ENCODE peak calls at places on chromosome 6, in nine cellular contexts. One of them, this sample, is unnamed.

GRCh38 chr6:10396775-10397174 is 18.1 kb downstream of the TFAP2A start:
- DNase-seq in LHCN-M2: no peak
- DNase-seq in NCI-H1105: no peak
- DNase-seq in nucleus accumbens: no peak
- DNase-seq in AG10803: no peak
- DNase-seq in COR-L47: no peak
- DNase-seq in HFF-Myc: no peak
- DNase-seq in HEK293T: no peak
- DNase-seq in lower lobe of right lung: no peak
- DNase-seq in this sample: no peak

GRCh38 chr6:124800222-124800621 is 162.0 kb upstream of the RNF217 start:
- DNase-seq in NCI-H1105: no peak
- DNase-seq in HFF-Myc: no peak
- DNase-seq in nucleus accumbens: no peak
- DNase-seq in COR-L47: no peak
- DNase-seq in lower lobe of right lung: no peak
- DNase-seq in HEK293T: no peak
- DNase-seq in LHCN-M2: no peak
- DNase-seq in AG10803: no peak
- DNase-seq in this sample: no peak

GRCh38 chr6:33321227-33321626 is 3.7 kb upstream of the ZBTB22 start:
- DNase-seq in AG10803: no peak
- DNase-seq in LHCN-M2: no peak
- DNase-seq in COR-L47: no peak
- DNase-seq in HFF-Myc: no peak
- DNase-seq in HEK293T: no peak
- DNase-seq in lower lobe of right lung: no peak
- DNase-seq in nucleus accumbens: no peak
- DNase-seq in NCI-H1105: no peak
- DNase-seq in this sample: no peak

GRCh38 chr6:64301307-64302236 is 666.0 kb downstream of the PHF3 start:
- DNase-seq in HEK293T: no peak
- DNase-seq in lower lobe of right lung: no peak
- DNase-seq in NCI-H1105: no peak
- DNase-seq in HFF-Myc: no peak
- DNase-seq in LHCN-M2: no peak
- DNase-seq in AG10803: no peak
- DNase-seq in nucleus accumbens: no peak
- DNase-seq in COR-L47: no peak
- DNase-seq in this sample: no peak

GRCh38 chr6:69584913-69585729 is 211.7 kb downstream of the LMBRD1 start:
- DNase-seq in HEK293T: no peak
- DNase-seq in lower lobe of right lung: no peak
- DNase-seq in HFF-Myc: no peak
- DNase-seq in AG10803: peak
- DNase-seq in nucleus accumbens: peak
- DNase-seq in LHCN-M2: peak
- DNase-seq in COR-L47: no peak
- DNase-seq in NCI-H1105: no peak
- DNase-seq in this sample: no peak

GRCh38 chr6:49548613-49549304 is 1.7 kb upstream of the C6orf141 start:
- DNase-seq in HFF-Myc: no peak
- DNase-seq in lower lobe of right lung: no peak
- DNase-seq in HEK293T: no peak
- DNase-seq in NCI-H1105: no peak
- DNase-seq in COR-L47: no peak
- DNase-seq in AG10803: no peak
- DNase-seq in nucleus accumbens: no peak
- DNase-seq in LHCN-M2: no peak
- DNase-seq in this sample: no peak

GRCh38 chr6:124924333-124924759 is 37.9 kb upstream of the RNF217 start:
- DNase-seq in COR-L47: no peak
- DNase-seq in lower lobe of right lung: no peak
- DNase-seq in LHCN-M2: peak
- DNase-seq in nucleus accumbens: no peak
- DNase-seq in NCI-H1105: no peak
- DNase-seq in AG10803: peak
- DNase-seq in HEK293T: no peak
- DNase-seq in HFF-Myc: no peak
- DNase-seq in this sample: no peak

GRCh38 chr6:144811140-144811539 is 526.0 kb downstream of the UTRN start:
- DNase-seq in COR-L47: no peak
- DNase-seq in AG10803: peak
- DNase-seq in HFF-Myc: no peak
- DNase-seq in lower lobe of right lung: no peak
- DNase-seq in HEK293T: no peak
- DNase-seq in nucleus accumbens: no peak
- DNase-seq in LHCN-M2: no peak
- DNase-seq in NCI-H1105: peak
- DNase-seq in this sample: no peak

GRCh38 chr6:44668976-44669934 is 281.7 kb downstream of the CDC5L start:
- DNase-seq in HFF-Myc: no peak
- DNase-seq in lower lobe of right lung: no peak
- DNase-seq in nucleus accumbens: no peak
- DNase-seq in NCI-H1105: no peak
- DNase-seq in AG10803: no peak
- DNase-seq in COR-L47: no peak
- DNase-seq in HEK293T: no peak
- DNase-seq in LHCN-M2: no peak
- DNase-seq in this sample: no peak